ENCODE peak calls at places on chromosomes 11 and 22, in seven cellular contexts. O, H, R, D, I, Y and U are unnamed samples.

GRCh38 chr11:74696932-74697687 is 34.1 kb downstream of the CHRDL2 start:
- DNase-seq in O (peak; percentile 77), H (peak; percentile 97), R (peak; percentile 73), D (peak; percentile 91), I (peak; percentile 73), Y (peak; percentile 86), U (peak; percentile 95)

GRCh38 chr11:119741369-119742262 is 12.6 kb upstream of the NECTIN1 start:
- DNase-seq in O (peak; percentile 69), H (no peak), R (peak; percentile 20), D (peak; percentile 53), I (peak; percentile 80), Y (no peak), U (no peak)

GRCh38 chr11:106172389-106172991 is 95.0 kb downstream of the AASDHPPT start:
- DNase-seq in O (no peak), H (no peak), R (no peak), D (no peak), I (no peak), Y (no peak), U (no peak)

GRCh38 chr11:109424893-109425292 is 2.9 kb downstream of the C11orf87 start:
- DNase-seq in O (peak; percentile 33), H (no peak), R (no peak), D (no peak), I (peak; percentile 91), Y (no peak), U (no peak)

GRCh38 chr11:18132341-18132740 is at the start of gene MRGPRX3:
- DNase-seq in O (no peak), H (no peak), R (no peak), D (no peak), I (no peak), Y (no peak), U (no peak)

GRCh38 chr11:103338621-103339484 is 229.6 kb downstream of the DYNC2H1 start:
- DNase-seq in O (no peak), H (no peak), R (peak; percentile 28), D (no peak), I (peak; percentile 62), Y (no peak), U (no peak)

GRCh38 chr11:83206771-83207413 is 13.4 kb downstream of the ANKRD42 start:
- DNase-seq in O (no peak), H (no peak), R (no peak), D (no peak), I (no peak), Y (no peak), U (no peak)

GRCh38 chr11:130999992-131000770 is 83.9 kb upstream of the SNX19 start:
- DNase-seq in O (no peak), H (no peak), R (peak; percentile 80), D (no peak), I (no peak), Y (no peak), U (no peak)

GRCh38 chr11:88552377-88553029 is 215.0 kb upstream of the CTSC start:
- DNase-seq in O (peak; percentile 40), H (no peak), R (no peak), D (peak; percentile 34), I (peak; percentile 87), Y (no peak), U (no peak)

GRCh38 chr11:127395034-127395433 is 394.5 kb upstream of the KIRREL3 start:
- DNase-seq in O (no peak), H (no peak), R (no peak), D (no peak), I (no peak), Y (no peak), U (no peak)

GRCh38 chr11:93526691-93527583 is 16.3 kb downstream of the SMCO4 start:
- DNase-seq in O (no peak), H (no peak), R (no peak), D (no peak), I (no peak), Y (no peak), U (no peak)

GRCh38 chr22:36339171-36340065 is 48.3 kb downstream of the MYH9 start:
- DNase-seq in O (no peak), H (no peak), R (peak; percentile 52), D (no peak), I (no peak), Y (no peak), U (no peak)

GRCh38 chr22:49574205-49574604 is 253.5 kb downstream of the BRD1 start:
- DNase-seq in O (peak; percentile 16), H (no peak), R (no peak), D (no peak), I (no peak), Y (peak; percentile 32), U (no peak)

GRCh38 chr11:8527939-8528338 is 66.1 kb downstream of the STK33 start:
- DNase-seq in O (no peak), H (no peak), R (no peak), D (no peak), I (peak; percentile 66), Y (no peak), U (no peak)

GRCh38 chr11:8533332-8533731 is 60.7 kb downstream of the STK33 start:
- DNase-seq in O (no peak), H (no peak), R (no peak), D (no peak), I (no peak), Y (no peak), U (no peak)

GRCh38 chr11:8531982-8532381 is 62.0 kb downstream of the STK33 start:
- DNase-seq in O (no peak), H (no peak), R (no peak), D (no peak), I (no peak), Y (no peak), U (no peak)

GRCh38 chr11:8532475-8532874 is 61.6 kb downstream of the STK33 start:
- DNase-seq in O (no peak), H (no peak), R (no peak), D (no peak), I (no peak), Y (no peak), U (no peak)

DNA sequence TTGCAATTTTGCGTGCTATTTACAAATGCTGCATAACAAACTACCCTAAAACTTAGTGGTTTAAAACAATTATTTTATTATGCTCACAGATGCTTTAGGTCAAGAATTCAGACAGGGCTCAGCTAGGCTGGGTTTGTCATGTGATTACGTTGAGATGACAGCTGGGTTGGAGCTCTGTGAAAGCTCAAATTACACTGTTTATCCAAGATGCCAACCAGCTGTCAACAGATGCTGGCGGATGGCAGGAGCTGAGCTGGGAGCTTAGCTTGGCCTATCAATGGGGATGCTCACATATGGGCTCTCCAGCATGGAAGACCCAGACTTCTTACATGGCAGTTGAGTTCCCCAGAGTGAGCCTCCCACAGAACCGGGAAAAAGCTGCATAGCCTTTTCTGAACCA is 62.7 kb downstream of the STK33 start:
- DNase-seq in O (no peak), H (no peak), R (no peak), D (no peak), I (peak; percentile 21), Y (no peak), U (no peak)
- TF ChIP-seq POLR2AphosphoS5 in O (no peak), H (peak; percentile 28), R (no peak), D (no peak), I (no peak), Y (no peak), U (no peak)

GRCh38 chr11:72102946-72103753 is at the start of gene LAMTOR1:
- DNase-seq in O (peak; percentile 100), H (peak; percentile 100), R (peak; percentile 99), D (peak; percentile 97), I (peak; percentile 100), Y (peak; percentile 100), U (peak; percentile 99)

GRCh38 chr11:72102162-72102561 is 935 bp downstream of the LAMTOR1 start:
- DNase-seq in O (no peak), H (no peak), R (no peak), D (no peak), I (no peak), Y (no peak), U (no peak)

GRCh38 chr11:72100462-72100861 is 2.6 kb downstream of the LAMTOR1 start:
- DNase-seq in O (no peak), H (no peak), R (peak; percentile 44), D (peak; percentile 58), I (no peak), Y (no peak), U (no peak)

GRCh38 chr11:72103754-72104167 is 664 bp upstream of the LAMTOR1 start:
- DNase-seq in O (no peak), H (no peak), R (no peak), D (no peak), I (no peak), Y (no peak), U (no peak)

DNA sequence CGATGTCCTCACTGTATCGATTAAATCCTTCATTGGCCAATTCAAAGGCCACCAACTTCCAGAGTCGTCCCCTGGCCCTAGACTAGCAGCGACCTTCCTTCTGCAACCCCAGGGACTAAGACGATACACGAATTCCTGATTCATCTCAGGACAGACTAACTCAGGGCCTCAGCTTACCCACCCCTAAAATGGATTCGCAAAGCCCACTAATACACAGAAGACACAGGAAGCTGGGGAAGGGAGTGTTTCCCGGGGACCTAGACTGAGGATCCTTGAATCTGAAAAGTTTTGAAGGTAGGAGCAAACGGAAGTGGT is 509 bp downstream of the LAMTOR1 start:
- DNase-seq in O (no peak), H (no peak), R (no peak), D (no peak), I (no peak), Y (no peak), U (no peak)
- TF ChIP-seq POLR2AphosphoS5 in O (no peak), H (no peak), R (no peak), D (no peak), I (no peak), Y (no peak), U (no peak)

DNA sequence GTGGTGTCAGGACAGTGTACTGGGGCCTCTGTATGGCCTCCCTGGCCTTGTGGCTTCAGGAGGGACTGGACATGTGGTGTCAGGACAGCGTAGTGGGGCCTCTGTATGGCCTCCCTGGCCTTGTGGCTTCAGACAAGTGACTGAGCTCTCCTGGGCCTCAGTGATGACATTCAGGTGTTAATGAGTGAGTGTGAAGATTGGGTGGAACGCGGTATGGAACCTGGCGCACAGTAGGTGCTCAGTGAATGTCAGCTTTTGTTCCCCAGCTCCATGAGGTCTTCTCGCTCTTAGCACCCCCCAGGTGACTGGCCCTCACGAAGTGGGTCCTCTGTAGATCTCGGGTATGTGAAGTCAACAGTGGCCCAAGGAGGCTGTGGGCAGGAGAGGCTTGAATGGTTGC is 99.5 kb downstream of the TBC1D22A start:
- DNase-seq in O (no peak), H (no peak), R (no peak), D (no peak), I (no peak), Y (no peak), U (peak; percentile 47)
- TF ChIP-seq POLR2AphosphoS5 in O (no peak), H (no peak), R (no peak), D (no peak), I (no peak), Y (no peak), U (no peak)

GRCh38 chr11:67396587-67397398 is 4.9 kb downstream of the PPP1CA start:
- DNase-seq in O (no peak), H (peak; percentile 67), R (no peak), D (no peak), I (peak; percentile 58), Y (no peak), U (no peak)
- TF ChIP-seq POLR2AphosphoS5 in O (no peak), H (no peak), R (no peak), D (no peak), I (peak; percentile 40), Y (no peak), U (no peak)